ENCODE peak calls at places on chromosomes 5 and 9, in ten cellular contexts. A is endodermal cell, R is GM12878, H is lower lobe of right lung, I is endothelial cell of umbilical vein, L is breast epithelium, G is brain microvascular endothelial cell, P is esophagus muscularis mucosa, K is sigmoid colon, X is heart right ventricle. W is an unnamed sample.

GRCh38 chr5:162377895-162378294 is 310.3 kb downstream of the GABRG2 start:
- DNase-seq in R (no peak), G (no peak), H (no peak), X (no peak), L (no peak), K (no peak), A (no peak), I (no peak), P (no peak), W (no peak)

GRCh38 chr5:157857821-157858526 is 971 bp downstream of the CLINT1 start:
- DNase-seq in H (no peak), X (no peak), I (peak), P (peak), R (no peak), L (no peak), G (no peak), A (no peak), K (no peak), W (no peak)

GRCh38 chr5:135031146-135031812 is 2.7 kb downstream of the PITX1 start:
- DNase-seq in L (no peak), G (no peak), K (peak), H (peak), R (no peak), I (no peak), A (peak), X (no peak), P (no peak), W (peak)

GRCh38 chr5:1436036-1436435 is 9.2 kb downstream of the SLC6A3 start:
- DNase-seq in P (no peak), L (no peak), I (no peak), H (no peak), G (no peak), K (no peak), A (no peak), R (no peak), X (no peak), W (no peak)

GRCh38 chr9:134298000-134298399 is 28.3 kb upstream of the RXRA start:
- DNase-seq in H (no peak), I (no peak), A (no peak), X (no peak), P (no peak), R (no peak), K (no peak), G (no peak), L (no peak), W (no peak)

GRCh38 chr5:28402590-28403301 is 1364.4 kb upstream of the CDH9 start:
- DNase-seq in R (no peak), K (no peak), L (no peak), H (no peak), P (no peak), I (no peak), G (no peak), X (no peak), A (peak), W (no peak)

GRCh38 chr5:113221294-113222176 is 213.3 kb downstream of the TSSK1B start:
- DNase-seq in G (no peak), A (peak), I (no peak), H (no peak), X (no peak), K (no peak), L (no peak), R (no peak), P (peak), W (no peak)

GRCh38 chr5:136330353-136330913 is 34.9 kb downstream of the TRPC7 start:
- DNase-seq in X (no peak), G (no peak), R (no peak), K (no peak), A (no peak), P (peak), H (no peak), L (no peak), I (no peak), W (peak)

GRCh38 chr5:2020730-2021129 is 138.0 kb upstream of the IRX4 start:
- DNase-seq in I (no peak), A (peak), K (no peak), L (no peak), P (no peak), G (no peak), X (no peak), H (no peak), R (no peak), W (no peak)

GRCh38 chr5:127088226-127088625 is 14.9 kb upstream of the C5orf63 start:
- DNase-seq in A (no peak), L (no peak), R (no peak), P (no peak), X (no peak), I (no peak), G (peak), K (no peak), H (no peak), W (no peak)

DNA sequence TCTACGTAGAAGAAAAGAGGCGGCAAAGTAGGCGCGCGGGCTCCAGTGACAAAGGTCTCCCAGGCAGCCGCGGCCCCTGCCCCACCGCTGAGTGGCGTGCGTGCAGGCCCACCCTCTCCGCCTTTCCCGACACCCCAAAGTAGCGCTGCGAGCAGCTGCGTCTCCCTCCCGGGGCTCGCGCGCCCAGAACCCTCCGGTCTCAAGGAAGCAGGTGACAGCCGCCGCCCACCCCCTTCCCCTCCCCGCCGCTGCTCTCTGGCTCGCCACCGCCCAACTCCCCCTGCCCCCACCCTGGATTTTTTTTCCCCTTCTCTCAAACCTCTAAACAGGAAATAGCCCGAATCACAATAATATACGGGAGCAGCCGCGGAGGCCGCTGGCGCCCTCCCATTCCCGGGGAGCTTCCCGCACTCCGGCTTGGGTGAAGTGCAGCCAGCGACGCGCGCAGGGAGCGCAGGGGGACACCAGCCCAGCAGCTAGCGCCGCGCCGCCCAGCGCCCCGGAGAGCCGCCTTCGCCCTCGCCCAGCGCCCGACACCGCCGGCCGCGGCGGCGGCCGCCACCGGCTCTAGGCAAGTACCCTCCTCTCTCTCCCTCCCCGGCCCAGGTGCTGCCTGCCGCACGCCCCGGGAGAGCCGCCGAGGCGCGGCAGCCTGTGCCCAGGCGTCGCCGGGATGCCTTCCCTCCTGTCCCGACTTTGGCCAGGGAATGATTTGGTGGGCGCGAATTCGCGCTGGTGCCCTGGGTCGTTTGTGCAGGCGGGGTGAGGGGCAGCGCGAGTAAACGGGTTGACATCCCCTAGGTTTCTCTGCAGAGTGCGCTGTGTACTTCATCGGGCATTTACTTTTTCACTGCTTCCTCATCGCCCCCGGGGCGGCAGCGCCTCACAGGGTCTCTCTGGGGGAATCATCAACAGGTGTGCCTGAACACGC is 52.7 kb upstream of the TJP2 start:
- DNase-seq in H (peak), L (peak), P (no peak), K (no peak), X (peak), I (peak), A (peak), G (peak), R (no peak), W (peak)
- H3K27ac ChIP-seq in H (peak), L (peak), P (peak), K (peak), X (peak), I (peak), A (peak), G (peak), R (no peak), W (peak)

GRCh38 chr5:150410524-150411244 is 2.0 kb downstream of the CD74 start:
- DNase-seq in H (no peak), X (no peak), R (peak), A (peak), K (peak), I (peak), P (no peak), G (peak), L (peak), W (peak)
- H3K4me3 ChIP-seq in H (peak), X (peak), R (peak), A (no peak), K (peak), I (no peak), P (peak), G (no peak), L (peak), W (peak)

DNA sequence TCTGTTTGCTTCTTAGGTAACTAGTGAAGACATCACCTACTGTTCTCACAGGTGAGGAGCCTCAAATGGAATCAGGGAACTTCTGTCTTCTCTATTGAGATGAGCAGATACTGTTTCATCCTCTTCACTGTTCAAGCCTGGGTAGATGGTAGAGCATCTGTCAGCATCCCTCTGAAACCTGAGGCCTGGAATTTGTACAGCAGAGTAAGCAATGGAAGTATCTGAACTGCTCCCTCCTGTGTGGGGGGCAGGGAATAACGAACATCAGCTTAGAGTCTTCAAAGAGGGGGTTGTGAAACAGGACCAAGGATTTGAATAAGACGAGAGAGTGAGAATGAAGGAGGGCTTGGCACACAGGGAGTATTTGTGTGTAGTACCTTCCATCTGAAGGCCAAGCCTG is 88.2 kb upstream of the NIPBL start:
- DNase-seq in H (no peak), X (no peak), K (no peak), P (no peak), R (no peak), G (no peak), L (no peak), A (no peak), I (no peak), W (no peak)
- H3K27ac ChIP-seq in H (no peak), X (no peak), K (no peak), P (no peak), R (no peak), G (no peak), L (no peak), A (no peak), I (no peak), W (no peak)

GRCh38 chr9:28001096-28001495 is 427.8 kb upstream of the C9orf72 start:
- DNase-seq in K (no peak), G (no peak), X (no peak), A (no peak), R (no peak), L (no peak), I (no peak), P (no peak), H (no peak), W (no peak)
- H3K4me3 ChIP-seq in K (no peak), G (no peak), X (no peak), A (no peak), R (no peak), L (no peak), I (no peak), P (no peak), H (no peak), W (no peak)

DNA sequence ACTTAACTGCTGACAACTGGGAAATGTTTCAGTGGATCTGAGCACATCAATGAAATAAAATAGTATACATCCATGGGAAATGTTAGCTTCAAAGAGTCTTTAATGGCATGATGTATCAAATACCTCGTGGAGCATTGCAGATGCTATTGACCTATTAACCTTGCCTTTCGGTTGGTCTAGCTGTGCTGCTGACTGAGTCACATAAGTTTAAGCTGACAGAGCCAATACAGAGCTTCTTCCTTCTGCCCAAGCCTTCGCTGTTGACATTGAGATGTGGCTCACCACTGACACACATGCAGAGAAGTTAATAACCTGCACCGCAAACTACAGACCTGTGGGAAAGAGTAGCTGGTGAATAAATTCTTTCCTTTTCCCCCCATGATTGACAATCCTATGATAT is 78.2 kb downstream of the LURAP1L start:
- DNase-seq in X (no peak), I (no peak), H (no peak), G (peak), K (no peak), L (no peak), A (no peak), R (no peak), P (no peak), W (no peak)
- H3K27ac ChIP-seq in X (no peak), I (no peak), H (no peak), G (no peak), K (no peak), L (no peak), A (no peak), R (no peak), P (no peak), W (no peak)

DNA sequence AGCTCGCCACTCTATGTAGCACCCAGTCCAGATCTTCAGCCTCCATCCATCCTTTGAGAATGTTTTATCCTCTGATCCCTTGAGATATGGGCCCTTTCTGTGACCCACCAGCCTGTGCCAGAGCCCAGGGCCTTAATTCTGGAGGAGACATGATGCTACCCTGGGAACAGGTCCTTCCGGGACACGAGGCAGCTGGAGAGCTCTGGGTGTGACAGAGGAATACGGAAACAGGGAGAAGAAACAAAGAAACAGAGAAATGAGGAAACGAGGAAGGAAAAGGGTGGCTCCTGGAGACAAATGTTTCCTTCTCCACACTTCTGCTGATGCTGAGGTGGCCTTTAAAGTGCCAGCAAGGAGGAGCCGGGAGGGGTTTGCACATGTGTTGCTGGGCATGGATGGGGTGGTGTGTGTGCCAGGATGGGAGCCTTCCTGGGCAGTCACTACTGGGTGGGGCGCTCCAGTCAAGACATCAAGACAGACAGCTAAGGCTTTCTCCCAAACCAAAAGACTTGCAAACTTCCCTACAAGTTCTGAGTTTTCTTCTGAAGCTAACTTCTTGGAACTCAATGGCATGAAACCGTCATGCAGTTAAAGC is 22.9 kb upstream of the MARCHF6 start:
- DNase-seq in L (no peak), I (no peak), P (no peak), A (no peak), R (no peak), G (no peak), X (no peak), K (no peak), H (no peak), W (no peak)
- H3K4me3 ChIP-seq in L (peak), I (no peak), P (no peak), A (no peak), R (no peak), G (no peak), X (no peak), K (no peak), H (no peak), W (no peak)

GRCh38 chr5:109692011-109692410 is 2.3 kb downstream of the MAN2A1 start:
- DNase-seq in I (peak), K (no peak), P (no peak), H (no peak), G (peak), X (no peak), L (no peak), A (no peak), R (no peak), W (no peak)
- H3K27ac ChIP-seq in I (no peak), K (no peak), P (no peak), H (no peak), G (no peak), X (no peak), L (peak), A (no peak), R (no peak), W (no peak)

GRCh38 chr5:180494510-180495181 is 467 bp downstream of the CNOT6 start:
- DNase-seq in H (peak), P (no peak), L (peak), G (no peak), R (no peak), A (peak), K (peak), X (peak), I (peak), W (peak)

GRCh38 chr5:180495292-180495691 is 1.1 kb downstream of the CNOT6 start:
- DNase-seq in P (no peak), I (no peak), L (no peak), H (no peak), G (no peak), X (no peak), A (no peak), K (no peak), R (no peak), W (no peak)

GRCh38 chr5:180494060-180494509 is at the start of gene CNOT6:
- DNase-seq in I (peak), A (peak), X (peak), R (peak), P (peak), H (peak), L (peak), G (peak), K (peak), W (peak)

GRCh38 chr5:180498378-180498777 is 4.2 kb downstream of the CNOT6 start:
- DNase-seq in X (no peak), I (no peak), G (no peak), R (no peak), L (no peak), H (no peak), A (no peak), K (no peak), P (no peak), W (no peak)

GRCh38 chr5:180495991-180496741 is 2.0 kb downstream of the CNOT6 start:
- DNase-seq in A (no peak), P (no peak), I (no peak), X (no peak), K (no peak), G (no peak), L (no peak), R (no peak), H (no peak), W (no peak)
- H3K4me3 ChIP-seq in A (peak), P (peak), I (no peak), X (peak), K (peak), G (no peak), L (peak), R (peak), H (peak), W (peak)

GRCh38 chr9:79603222-79603925 is 31.6 kb downstream of the TLE4 start:
- DNase-seq in I (no peak), X (no peak), K (no peak), A (no peak), G (no peak), R (no peak), P (no peak), L (no peak), H (no peak), W (no peak)
- H3K27ac ChIP-seq in I (no peak), X (no peak), K (no peak), A (no peak), G (no peak), R (no peak), P (no peak), L (no peak), H (no peak), W (no peak)